ENCODE peak calls at places on chromosome 14, in ten cellular contexts. R is right cardiac atrium; F is AG20443; Y is psoas muscle; U is HT1080; A is AG08395; Z is pulmonary artery endothelial cell; K is amniotic stem cell; W is stimulated activated naive CD4-positive, alpha-beta T cell; H is T47D. X is an unnamed sample.

GRCh38 chr14:21384494-21384851 is 654 bp upstream of the SUPT16H start:
- DNase-seq in R (no peak), F (no peak), Y (no peak), U (no peak), A (no peak), Z (no peak), K (no peak), W (no peak), H (no peak), X (no peak)

GRCh38 chr14:68676511-68676943 is 116.3 kb downstream of the ZFP36L1 start:
- DNase-seq in R (no peak), F (no peak), Y (no peak), U (no peak), A (no peak), Z (no peak), K (no peak), W (no peak), H (no peak), X (no peak)

GRCh38 chr14:104138098-104138890 is at the start of gene KIF26A:
- DNase-seq in R (peak; percentile 80), F (no peak), Y (peak; percentile 57), U (peak; percentile 25), A (no peak), Z (no peak), K (no peak), W (no peak), H (no peak), X (peak; percentile 60)

GRCh38 chr14:21070610-21071224 is 613 bp downstream of the ARHGEF40 start:
- DNase-seq in R (peak; percentile 80), F (peak; percentile 51), Y (peak; percentile 66), U (peak; percentile 43), A (peak; percentile 42), Z (no peak), K (no peak), W (no peak), H (no peak), X (peak; percentile 59)

GRCh38 chr14:72607386-72608125 is 286.3 kb downstream of the DPF3 start:
- DNase-seq in R (no peak), F (no peak), Y (no peak), U (peak; percentile 39), A (no peak), Z (no peak), K (peak; percentile 20), W (no peak), H (no peak), X (no peak)

GRCh38 chr14:103688906-103689902 is 26.0 kb downstream of the XRCC3 start:
- DNase-seq in R (peak; percentile 89), F (peak; percentile 42), Y (no peak), U (no peak), A (peak; percentile 53), Z (no peak), K (no peak), W (no peak), H (no peak), X (peak; percentile 67)

GRCh38 chr14:74955229-74955999 is at the start of gene PGF:
- DNase-seq in R (peak; percentile 91), F (peak; percentile 90), Y (peak; percentile 85), U (peak; percentile 75), A (peak; percentile 68), Z (no peak), K (no peak), W (peak; percentile 26), H (peak; percentile 80), X (peak; percentile 75)

GRCh38 chr14:67653651-67654280 is 20.7 kb downstream of the VTI1B start:
- DNase-seq in R (no peak), F (peak; percentile 44), Y (no peak), U (no peak), A (peak; percentile 11), Z (no peak), K (no peak), W (no peak), H (no peak), X (no peak)

GRCh38 chr14:65211341-65211987 is 109.1 kb upstream of the MAX start:
- DNase-seq in R (no peak), F (peak; percentile 51), Y (no peak), U (peak; percentile 74), A (peak; percentile 38), Z (no peak), K (peak; percentile 51), W (no peak), H (no peak), X (no peak)

GRCh38 chr14:100636559-100636958 is 49.3 kb upstream of the BEGAIN start:
- DNase-seq in R (no peak), F (no peak), Y (no peak), U (no peak), A (no peak), Z (no peak), K (no peak), W (no peak), H (no peak), X (no peak)

GRCh38 chr14:37512173-37512572 is 82.9 kb downstream of the FOXA1 start:
- DNase-seq in R (no peak), F (no peak), Y (no peak), U (no peak), A (no peak), Z (no peak), K (no peak), W (no peak), H (no peak), X (no peak)

GRCh38 chr14:90551070-90551704 is 154.4 kb downstream of the CALM1 start:
- DNase-seq in R (peak; percentile 70), F (no peak), Y (no peak), U (no peak), A (peak; percentile 64), Z (no peak), K (peak; percentile 32), W (no peak), H (no peak), X (no peak)

GRCh38 chr14:104604461-104605449 is at the start of gene TMEM179:
- DNase-seq in R (peak; percentile 55), F (peak; percentile 59), Y (no peak), U (no peak), A (peak; percentile 41), Z (no peak), K (no peak), W (no peak), H (peak; percentile 67), X (no peak)

GRCh38 chr14:88554458-88555286 is at the start of gene PTPN21:
- DNase-seq in R (peak; percentile 93), F (peak; percentile 95), Y (peak; percentile 89), U (peak; percentile 71), A (peak; percentile 87), Z (no peak), K (peak; percentile 55), W (no peak), H (peak; percentile 88), X (peak; percentile 82)

GRCh38 chr14:20247651-20248246 is 8.7 kb downstream of the OR11H4 start:
- DNase-seq in R (no peak), F (no peak), Y (no peak), U (no peak), A (no peak), Z (no peak), K (no peak), W (no peak), H (peak; percentile 7), X (no peak)

GRCh38 chr14:67409461-67409860 is 2.5 kb downstream of the PLEK2 start:
- DNase-seq in R (no peak), F (no peak), Y (no peak), U (no peak), A (no peak), Z (no peak), K (no peak), W (no peak), H (no peak), X (no peak)

GRCh38 chr14:105664691-105665090 is 138.3 kb downstream of the TMEM121 start:
- DNase-seq in R (no peak), F (no peak), Y (no peak), U (no peak), A (no peak), Z (no peak), K (no peak), W (no peak), H (no peak), X (no peak)

GRCh38 chr14:41385787-41386186 is 220.9 kb upstream of the LRFN5 start:
- DNase-seq in R (no peak), F (no peak), Y (no peak), U (no peak), A (no peak), Z (no peak), K (no peak), W (no peak), H (no peak), X (no peak)

GRCh38 chr14:54599932-54600331 is 33.0 kb downstream of the SAMD4A start:
- DNase-seq in R (no peak), F (no peak), Y (no peak), U (peak; percentile 68), A (no peak), Z (no peak), K (no peak), W (no peak), H (no peak), X (no peak)

GRCh38 chr14:96121660-96122395 is 82.7 kb downstream of the C14orf132 start:
- DNase-seq in R (no peak), F (no peak), Y (no peak), U (peak; percentile 50), A (no peak), Z (no peak), K (peak; percentile 27), W (no peak), H (no peak), X (no peak)

GRCh38 chr14:64394973-64395633 is 7.0 kb downstream of the MTHFD1 start:
- DNase-seq in R (no peak), F (no peak), Y (no peak), U (no peak), A (no peak), Z (no peak), K (no peak), W (no peak), H (no peak), X (no peak)

GRCh38 chr14:58133739-58134138 is 18.3 kb downstream of the ARMH4 start:
- DNase-seq in R (no peak), F (peak; percentile 30), Y (no peak), U (peak; percentile 58), A (peak; percentile 49), Z (no peak), K (no peak), W (no peak), H (no peak), X (no peak)

GRCh38 chr14:58738189-58738836 is 100.6 kb downstream of the DACT1 start:
- DNase-seq in R (no peak), F (peak; percentile 56), Y (no peak), U (peak; percentile 86), A (peak; percentile 56), Z (no peak), K (peak; percentile 46), W (no peak), H (no peak), X (no peak)

GRCh38 chr14:68978550-68978911 is 571 bp downstream of the ACTN1 start:
- DNase-seq in R (peak; percentile 90), F (peak; percentile 61), Y (peak; percentile 77), U (no peak), A (peak; percentile 37), Z (no peak), K (peak; percentile 24), W (peak; percentile 31), H (peak; percentile 68), X (peak; percentile 71)

GRCh38 chr14:94158239-94158888 is 15.8 kb upstream of the PPP4R4 start:
- DNase-seq in R (no peak), F (no peak), Y (no peak), U (no peak), A (no peak), Z (no peak), K (no peak), W (no peak), H (no peak), X (no peak)

GRCh38 chr14:37262649-37263048 is 64.9 kb downstream of the MIPOL1 start:
- DNase-seq in R (no peak), F (no peak), Y (no peak), U (no peak), A (no peak), Z (no peak), K (no peak), W (no peak), H (no peak), X (no peak)

GRCh38 chr14:53955671-53956426 is 776 bp downstream of the BMP4 start:
- DNase-seq in R (peak; percentile 90), F (no peak), Y (peak; percentile 90), U (no peak), A (no peak), Z (no peak), K (no peak), W (no peak), H (peak; percentile 64), X (peak; percentile 77)

GRCh38 chr14:87994974-87995373 is 2.0 kb upstream of the GALC start:
- DNase-seq in R (no peak), F (no peak), Y (no peak), U (peak; percentile 45), A (no peak), Z (no peak), K (no peak), W (no peak), H (no peak), X (no peak)